ENCODE peak calls at places on chromosome 3, in nine cellular contexts. V is adrenal gland, C is H9, T is OCI-LY7, Z is heart right ventricle, D is body of pancreas, I is GM23248, W is astrocyte, F is psoas muscle. L is an unnamed sample.

GRCh38 chr3:170867552-170867951 is 2.4 kb downstream of the RPL22L1 start:
- DNase-seq in V (no peak), C (no peak), T (no peak), Z (no peak), D (no peak), I (no peak), W (no peak), F (no peak), L (no peak)

GRCh38 chr3:98900265-98901031 is 1.0 kb downstream of the DCBLD2 start:
- DNase-seq in V (no peak), C (no peak), T (no peak), Z (no peak), D (no peak), I (no peak), W (no peak), F (no peak), L (peak; percentile 65)

GRCh38 chr3:98901032-98901464 is 447 bp downstream of the DCBLD2 start:
- DNase-seq in V (peak; percentile 60), C (peak; percentile 68), T (peak; percentile 48), Z (peak; percentile 49), D (peak; percentile 34), I (peak; percentile 79), W (no peak), F (peak; percentile 60), L (peak; percentile 72)

GRCh38 chr3:38829404-38829803 is 13.4 kb upstream of the SCN10A start:
- DNase-seq in V (no peak), C (no peak), T (no peak), Z (no peak), D (peak; percentile 14), I (peak; percentile 89), W (peak; percentile 73), F (peak; percentile 51), L (no peak)

GRCh38 chr3:37229740-37230139 is 55.4 kb upstream of the LRRFIP2 start:
- DNase-seq in V (no peak), C (no peak), T (no peak), Z (no peak), D (no peak), I (no peak), W (no peak), F (no peak), L (no peak)

GRCh38 chr3:139691619-139692018 is 13.8 kb upstream of the NMNAT3 start:
- DNase-seq in V (no peak), C (no peak), T (no peak), Z (no peak), D (no peak), I (no peak), W (no peak), F (no peak), L (no peak)

GRCh38 chr3:126704494-126705214 is 614 bp downstream of the CHCHD6 start:
- DNase-seq in V (no peak), C (no peak), T (no peak), Z (no peak), D (peak; percentile 15), I (peak; percentile 33), W (peak; percentile 0), F (no peak), L (no peak)

GRCh38 chr3:62201438-62202035 is 171.8 kb downstream of the FEZF2 start:
- DNase-seq in V (no peak), C (no peak), T (peak; percentile 23), Z (no peak), D (no peak), I (peak; percentile 57), W (peak; percentile 7), F (no peak), L (peak; percentile 5)

GRCh38 chr3:155404486-155404885 is 111.0 kb upstream of the STRIT1 start:
- DNase-seq in V (no peak), C (no peak), T (no peak), Z (no peak), D (no peak), I (no peak), W (no peak), F (no peak), L (no peak)

GRCh38 chr3:148214695-148215094 is 483.0 kb upstream of the AGTR1 start:
- DNase-seq in V (no peak), C (no peak), T (no peak), Z (no peak), D (no peak), I (peak; percentile 35), W (no peak), F (no peak), L (no peak)
- H3K4me1 ChIP-seq in V (no peaks in the 10 kb centered on the region), C (no peaks in the 10 kb centered on the region), T (no peaks in the 10 kb centered on the region), Z (no peaks in the 10 kb centered on the region), D (no peaks in the 10 kb centered on the region), I (peaks cover 22% of the 10 kb centered on the region), W (no peaks in the 10 kb centered on the region), F (no peaks in the 10 kb centered on the region), L (no peaks in the 10 kb centered on the region)

GRCh38 chr3:5190147-5190791 is 2.8 kb downstream of the EDEM1 start:
- DNase-seq in V (no peak), C (no peak), T (peak; percentile 54), Z (no peak), D (no peak), I (no peak), W (no peak), F (no peak), L (no peak)
- H3K4me1 ChIP-seq in V (peaks cover 15% of the 10 kb centered on the region), C (peaks cover 6% of the 10 kb centered on the region), T (peaks cover 53% of the 10 kb centered on the region), Z (peaks cover 38% of the 10 kb centered on the region), D (peaks cover 59% of the 10 kb centered on the region), I (peaks cover 31% of the 10 kb centered on the region), W (peaks cover 33% of the 10 kb centered on the region), F (peaks cover 47% of the 10 kb centered on the region), L (peaks cover 50% of the 10 kb centered on the region)

DNA sequence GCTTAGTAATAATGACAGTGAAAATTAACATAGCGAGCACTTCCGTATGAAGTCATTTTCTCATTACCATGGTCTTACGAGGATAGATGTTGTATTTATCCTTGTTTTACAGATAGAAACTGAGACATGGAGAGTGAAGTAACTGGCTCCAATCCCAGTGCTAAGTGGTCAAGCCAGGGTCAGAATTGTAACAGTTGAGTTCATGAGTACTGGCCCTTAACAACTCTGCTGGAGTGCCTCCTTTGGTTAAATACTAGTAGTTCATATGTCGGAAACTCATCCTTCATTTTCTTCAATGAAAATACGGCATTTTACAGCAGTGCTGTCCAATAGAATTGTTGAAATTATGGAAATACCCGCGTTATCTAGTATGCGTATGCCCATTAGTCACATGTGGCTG is 32.4 kb downstream of the FNDC3B start:
- DNase-seq in V (no peak), C (no peak), T (no peak), Z (no peak), D (no peak), I (no peak), W (no peak), F (no peak), L (no peak)
- H3K4me1 ChIP-seq in V (peaks cover 56% of the 10 kb centered on the region), C (peaks cover 5% of the 10 kb centered on the region), T (no peaks in the 10 kb centered on the region), Z (peaks cover 85% of the 10 kb centered on the region), D (peaks cover 88% of the 10 kb centered on the region), I (peaks cover 56% of the 10 kb centered on the region), W (peaks cover 3% of the 10 kb centered on the region), F (peaks cover 87% of the 10 kb centered on the region), L (no peaks in the 10 kb centered on the region)

DNA sequence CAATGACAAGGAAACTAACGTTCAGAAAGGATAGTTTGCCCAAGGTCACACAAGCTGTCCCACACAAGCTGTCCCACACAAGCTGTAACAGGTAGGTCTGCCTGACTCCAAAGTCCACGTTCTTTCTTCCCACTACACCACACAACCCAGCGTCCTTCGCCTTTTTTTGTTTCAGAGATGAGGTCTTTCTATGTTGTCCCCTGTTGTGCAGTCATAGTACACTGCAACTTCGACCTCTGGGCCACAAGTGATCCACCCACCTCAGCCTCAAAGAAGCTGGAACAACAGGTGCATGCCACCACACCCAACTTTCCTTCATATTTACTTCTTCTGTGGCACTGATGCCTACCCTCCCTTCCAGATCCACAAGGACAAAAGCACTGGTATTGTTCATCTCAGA is 21.4 kb downstream of the MB21D2 start:
- DNase-seq in V (no peak), C (no peak), T (no peak), Z (no peak), D (no peak), I (no peak), W (no peak), F (no peak), L (peak; percentile 60)
- H3K4me1 ChIP-seq in V (peaks cover 4% of the 10 kb centered on the region), C (peaks cover 17% of the 10 kb centered on the region), T (no peaks in the 10 kb centered on the region), Z (no peaks in the 10 kb centered on the region), D (no peaks in the 10 kb centered on the region), I (peaks cover 38% of the 10 kb centered on the region), W (peaks cover 29% of the 10 kb centered on the region), F (no peaks in the 10 kb centered on the region), L (peaks cover 97% of the 10 kb centered on the region)

DNA sequence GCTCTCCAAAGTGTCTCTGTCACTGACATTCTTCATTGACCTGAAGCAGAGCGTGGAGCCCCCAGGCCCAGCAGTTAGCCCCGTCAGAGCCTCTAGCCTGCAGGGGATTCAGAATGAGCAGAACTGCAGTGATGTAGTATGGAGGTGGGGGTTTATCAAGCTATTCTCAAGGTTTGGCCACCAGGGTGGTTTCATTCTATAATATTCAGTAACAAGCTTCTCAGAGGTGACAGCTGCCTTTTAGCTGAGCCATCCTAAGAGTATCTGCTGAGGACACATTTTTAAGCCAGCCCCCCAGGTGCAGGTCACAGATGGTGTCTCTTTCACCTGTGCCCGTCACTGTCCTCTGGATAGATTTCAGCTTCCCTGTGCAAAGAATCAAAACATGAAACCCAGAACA is 31.9 kb downstream of the CMTM7 start:
- DNase-seq in V (no peak), C (no peak), T (peak; percentile 91), Z (no peak), D (no peak), I (no peak), W (no peak), F (no peak), L (no peak)
- H3K4me1 ChIP-seq in V (peaks cover 8% of the 10 kb centered on the region), C (peaks cover 5% of the 10 kb centered on the region), T (peaks cover 94% of the 10 kb centered on the region), Z (peaks cover 42% of the 10 kb centered on the region), D (peaks cover 82% of the 10 kb centered on the region), I (peaks cover 27% of the 10 kb centered on the region), W (peaks cover 31% of the 10 kb centered on the region), F (peaks cover 30% of the 10 kb centered on the region), L (peaks cover 56% of the 10 kb centered on the region)

GRCh38 chr3:52238761-52239701 is at the start of gene TWF2:
- DNase-seq in V (peak; percentile 69), C (peak; percentile 83), T (peak; percentile 88), Z (peak; percentile 75), D (peak; percentile 74), I (peak; percentile 91), W (peak; percentile 50), F (peak; percentile 86), L (peak; percentile 84)

GRCh38 chr3:52237006-52237658 is 1.8 kb downstream of the TWF2 start:
- DNase-seq in V (no peak), C (no peak), T (no peak), Z (no peak), D (no peak), I (no peak), W (no peak), F (peak; percentile 43), L (peak; percentile 83)

GRCh38 chr3:52238193-52238760 is 681 bp downstream of the TWF2 start:
- DNase-seq in V (no peak), C (no peak), T (no peak), Z (no peak), D (no peak), I (peak; percentile 54), W (peak; percentile 16), F (peak; percentile 34), L (no peak)

GRCh38 chr3:52236424-52236886 is 2.5 kb downstream of the TWF2 start:
- DNase-seq in V (no peak), C (peak; percentile 27), T (no peak), Z (peak; percentile 49), D (no peak), I (no peak), W (no peak), F (peak; percentile 71), L (no peak)

DNA sequence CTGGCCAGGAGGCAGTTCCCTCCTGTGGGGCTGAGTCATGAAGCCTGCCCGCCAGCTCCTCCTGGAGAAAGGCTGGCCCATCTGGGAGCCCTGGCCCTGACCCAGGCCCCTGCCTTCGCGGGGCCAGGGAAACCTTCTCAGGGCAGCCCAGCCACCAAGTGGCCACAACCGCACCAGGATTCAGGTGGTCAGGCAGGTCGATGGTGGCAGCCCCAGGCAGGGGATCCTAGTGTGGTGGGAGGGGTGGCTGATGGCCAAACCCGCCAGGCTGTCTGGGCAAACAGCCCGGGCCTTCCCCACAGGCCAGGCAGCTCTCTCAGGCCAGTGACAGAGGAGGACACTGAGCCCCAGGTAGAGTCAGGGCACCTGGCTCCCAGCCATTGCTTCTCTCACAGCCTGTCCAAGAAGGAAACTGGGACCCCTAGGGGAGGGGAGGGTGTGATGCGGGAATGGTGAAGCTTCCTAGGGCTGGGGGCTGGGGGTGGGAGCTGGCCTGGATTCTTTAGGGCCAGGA is 1.2 kb downstream of the TWF2 start:
- DNase-seq in V (peak; percentile 92), C (peak; percentile 68), T (no peak), Z (peak; percentile 75), D (peak; percentile 91), I (peak; percentile 98), W (peak; percentile 84), F (peak; percentile 97), L (peak; percentile 87)
- H3K4me1 ChIP-seq in V (peaks cover 42% of the 10 kb centered on the region), C (peaks cover 15% of the 10 kb centered on the region), T (peaks cover 29% of the 10 kb centered on the region), Z (peaks cover 55% of the 10 kb centered on the region), D (peaks cover 38% of the 10 kb centered on the region), I (peaks cover 32% of the 10 kb centered on the region), W (peaks cover 41% of the 10 kb centered on the region), F (peaks cover 55% of the 10 kb centered on the region), L (peaks cover 45% of the 10 kb centered on the region)

L was measured in PC-9.